ENCODE peak calls at places on chromosome 17, in eight cellular contexts. X is right lobe of liver, C is AG09319, H is nephron progenitor cell, Y is GM03348, D is hypothalamus, F is kidney glomerular epithelial cell, Z is upper lobe of right lung. N is an unnamed sample.

GRCh38 chr17:66849851-66850580 is 15.1 kb downstream of the CACNG5 start:
- DNase-seq in X (no peak), C (no peak), H (no peak), Y (no peak), D (no peak), F (no peak), Z (no peak), N (no peak)

GRCh38 chr17:66397486-66397885 is 95.1 kb downstream of the PRKCA start:
- DNase-seq in X (no peak), C (no peak), H (no peak), Y (no peak), D (no peak), F (no peak), Z (no peak), N (no peak)

GRCh38 chr17:78645421-78646295 is 68.5 kb upstream of the DNAH17 start:
- DNase-seq in X (peak), C (no peak), H (no peak), Y (no peak), D (no peak), F (no peak), Z (peak), N (no peak)

GRCh38 chr17:67685351-67685750 is 32.4 kb upstream of the NOL11 start:
- DNase-seq in X (no peak), C (no peak), H (no peak), Y (no peak), D (no peak), F (no peak), Z (no peak), N (no peak)

GRCh38 chr17:36506249-36506826 is 19.9 kb downstream of the ZNHIT3 start:
- DNase-seq in X (no peak), C (no peak), H (no peak), Y (no peak), D (no peak), F (no peak), Z (no peak), N (no peak)

GRCh38 chr17:11276486-11276885 is 35.5 kb downstream of the SHISA6 start:
- DNase-seq in X (no peak), C (no peak), H (no peak), Y (no peak), D (no peak), F (no peak), Z (no peak), N (no peak)

GRCh38 chr17:3221850-3222249 is 14.4 kb downstream of the OR1A1 start:
- DNase-seq in X (no peak), C (no peak), H (no peak), Y (no peak), D (no peak), F (no peak), Z (no peak), N (no peak)

GRCh38 chr17:37447641-37448040 is 41.0 kb downstream of the TADA2A start:
- DNase-seq in X (no peak), C (no peak), H (no peak), Y (peak), D (no peak), F (peak), Z (no peak), N (no peak)

GRCh38 chr17:66964083-66964771 is at the start of gene CACNG4:
- DNase-seq in X (no peak), C (no peak), H (peak), Y (no peak), D (no peak), F (no peak), Z (no peak), N (peak)

GRCh38 chr17:10059684-10060211 is 138.7 kb downstream of the GAS7 start:
- DNase-seq in X (no peak), C (no peak), H (no peak), Y (peak), D (no peak), F (no peak), Z (no peak), N (no peak)

GRCh38 chr17:66507103-66507923 is 204.9 kb downstream of the PRKCA start:
- DNase-seq in X (no peak), C (peak), H (no peak), Y (peak), D (no peak), F (peak), Z (no peak), N (no peak)

GRCh38 chr17:33385713-33386112 is 92.6 kb upstream of the ASIC2 start:
- DNase-seq in X (no peak), C (no peak), H (no peak), Y (no peak), D (no peak), F (no peak), Z (no peak), N (no peak)

GRCh38 chr17:66494023-66494803 is 191.8 kb downstream of the PRKCA start:
- DNase-seq in X (no peak), C (no peak), H (no peak), Y (peak), D (no peak), F (peak), Z (no peak), N (no peak)

GRCh38 chr17:43832976-43833829 is at the start of gene MPP3:
- DNase-seq in X (peak), C (peak), H (peak), Y (peak), D (peak), F (peak), Z (peak), N (peak)

GRCh38 chr17:64992325-64992802 is 64.2 kb downstream of the GNA13 start:
- DNase-seq in X (no peak), C (no peak), H (peak), Y (no peak), D (no peak), F (peak), Z (no peak), N (no peak)

GRCh38 chr17:70787721-70788120 is 618.4 kb downstream of the KCNJ2 start:
- DNase-seq in X (no peak), C (no peak), H (no peak), Y (no peak), D (no peak), F (peak), Z (no peak), N (no peak)

GRCh38 chr17:78791840-78792709 is 10.0 kb upstream of the CYTH1 start:
- DNase-seq in X (no peak), C (no peak), H (no peak), Y (no peak), D (no peak), F (no peak), Z (no peak), N (no peak)

GRCh38 chr17:72461757-72462156 is 340.9 kb downstream of the SOX9 start:
- DNase-seq in X (no peak), C (no peak), H (no peak), Y (no peak), D (no peak), F (no peak), Z (no peak), N (no peak)

GRCh38 chr17:42684033-42684625 is 1.8 kb downstream of the CNTNAP1 start:
- DNase-seq in X (no peak), C (no peak), H (no peak), Y (no peak), D (no peak), F (no peak), Z (peak), N (no peak)

GRCh38 chr17:53336281-53336680 is 486.4 kb upstream of the KIF2B start:
- DNase-seq in X (no peak), C (no peak), H (no peak), Y (no peak), D (no peak), F (no peak), Z (no peak), N (no peak)

N was measured in progenitor cell of endocrine pancreas.